ENCODE peak calls at places on chromosome 1, in seven cellular contexts. One of them, this sample, is unnamed.
A peak's percentile ranks its signal among the peaks of the same experiment; 100 is the strongest.

GRCh38 chr1:83967336-83967735 is 31.6 kb downstream of the TTLL7 start:
- DNase-seq in sigmoid colon: no peak
- DNase-seq in left ventricle myocardium inferior: no peak
- DNase-seq in MM.1S: no peak
- DNase-seq in colonic mucosa: no peak
- DNase-seq in OCI-LY7: no peak
- DNase-seq in ovary: no peak
- DNase-seq in this sample: no peak

GRCh38 chr1:158931055-158931737 is at the start of gene PYHIN1:
- DNase-seq in sigmoid colon: no peak
- DNase-seq in left ventricle myocardium inferior: no peak
- DNase-seq in MM.1S: peak; percentile 21
- DNase-seq in colonic mucosa: no peak
- DNase-seq in OCI-LY7: peak; percentile 79
- DNase-seq in ovary: no peak
- DNase-seq in this sample: no peak

GRCh38 chr1:31152181-31152768 is 86.8 kb upstream of the PUM1 start:
- DNase-seq in sigmoid colon: no peak
- DNase-seq in left ventricle myocardium inferior: no peak
- DNase-seq in MM.1S: no peak
- DNase-seq in colonic mucosa: no peak
- DNase-seq in OCI-LY7: peak; percentile 33
- DNase-seq in ovary: no peak
- DNase-seq in this sample: no peak

GRCh38 chr1:32806910-32807523 is 10.1 kb downstream of the YARS1 start:
- DNase-seq in sigmoid colon: no peak
- DNase-seq in left ventricle myocardium inferior: no peak
- DNase-seq in MM.1S: no peak
- DNase-seq in colonic mucosa: no peak
- DNase-seq in OCI-LY7: no peak
- DNase-seq in ovary: no peak
- DNase-seq in this sample: no peak

GRCh38 chr1:65195495-65196417 is 47.8 kb downstream of the AK4 start:
- DNase-seq in sigmoid colon: no peak
- DNase-seq in left ventricle myocardium inferior: no peak
- DNase-seq in MM.1S: no peak
- DNase-seq in colonic mucosa: no peak
- DNase-seq in OCI-LY7: no peak
- DNase-seq in ovary: no peak
- DNase-seq in this sample: no peak

GRCh38 chr1:183043872-183044859 is 20.9 kb downstream of the LAMC1 start:
- DNase-seq in sigmoid colon: no peak
- DNase-seq in left ventricle myocardium inferior: no peak
- DNase-seq in MM.1S: no peak
- DNase-seq in colonic mucosa: no peak
- DNase-seq in OCI-LY7: no peak
- DNase-seq in ovary: no peak
- DNase-seq in this sample: no peak

GRCh38 chr1:206672011-206672688 is 12.6 kb upstream of the MAPKAPK2 start:
- DNase-seq in sigmoid colon: no peak
- DNase-seq in left ventricle myocardium inferior: no peak
- DNase-seq in MM.1S: no peak
- DNase-seq in colonic mucosa: peak; percentile 64
- DNase-seq in OCI-LY7: no peak
- DNase-seq in ovary: no peak
- DNase-seq in this sample: no peak

GRCh38 chr1:67804710-67805109 is 28.6 kb downstream of the GNG12 start:
- DNase-seq in sigmoid colon: no peak
- DNase-seq in left ventricle myocardium inferior: no peak
- DNase-seq in MM.1S: no peak
- DNase-seq in colonic mucosa: no peak
- DNase-seq in OCI-LY7: no peak
- DNase-seq in ovary: no peak
- DNase-seq in this sample: no peak

GRCh38 chr1:212073490-212073889 is 37.9 kb downstream of the DTL start:
- DNase-seq in sigmoid colon: no peak
- DNase-seq in left ventricle myocardium inferior: no peak
- DNase-seq in MM.1S: no peak
- DNase-seq in colonic mucosa: no peak
- DNase-seq in OCI-LY7: no peak
- DNase-seq in ovary: no peak
- DNase-seq in this sample: no peak

GRCh38 chr1:40886318-40887011 is 24.3 kb upstream of the CITED4 start:
- DNase-seq in sigmoid colon: no peak
- DNase-seq in left ventricle myocardium inferior: no peak
- DNase-seq in MM.1S: no peak
- DNase-seq in colonic mucosa: no peak
- DNase-seq in OCI-LY7: no peak
- DNase-seq in ovary: no peak
- DNase-seq in this sample: no peak

GRCh38 chr1:68213843-68214242 is 18.5 kb downstream of the WLS start:
- DNase-seq in sigmoid colon: peak; percentile 97
- DNase-seq in left ventricle myocardium inferior: peak; percentile 77
- DNase-seq in MM.1S: no peak
- DNase-seq in colonic mucosa: peak; percentile 73
- DNase-seq in OCI-LY7: no peak
- DNase-seq in ovary: peak; percentile 52
- DNase-seq in this sample: peak; percentile 79

GRCh38 chr1:30879940-30880339 is 28.6 kb downstream of the SDC3 start:
- DNase-seq in sigmoid colon: no peak
- DNase-seq in left ventricle myocardium inferior: no peak
- DNase-seq in MM.1S: no peak
- DNase-seq in colonic mucosa: no peak
- DNase-seq in OCI-LY7: no peak
- DNase-seq in ovary: no peak
- DNase-seq in this sample: no peak

GRCh38 chr1:32869844-32870614 is 683 bp downstream of the FNDC5 start:
- DNase-seq in sigmoid colon: no peak
- DNase-seq in left ventricle myocardium inferior: no peak
- DNase-seq in MM.1S: no peak
- DNase-seq in colonic mucosa: no peak
- DNase-seq in OCI-LY7: no peak
- DNase-seq in ovary: no peak
- DNase-seq in this sample: no peak

GRCh38 chr1:60763713-60764112 is 318.6 kb upstream of the NFIA start:
- DNase-seq in sigmoid colon: no peak
- DNase-seq in left ventricle myocardium inferior: no peak
- DNase-seq in MM.1S: no peak
- DNase-seq in colonic mucosa: no peak
- DNase-seq in OCI-LY7: no peak
- DNase-seq in ovary: no peak
- DNase-seq in this sample: no peak

GRCh38 chr1:1510912-1511532 is 940 bp upstream of the ATAD3A start:
- DNase-seq in sigmoid colon: no peak
- DNase-seq in left ventricle myocardium inferior: no peak
- DNase-seq in MM.1S: peak; percentile 65
- DNase-seq in colonic mucosa: peak; percentile 48
- DNase-seq in OCI-LY7: peak; percentile 83
- DNase-seq in ovary: peak; percentile 23
- DNase-seq in this sample: no peak

DNA sequence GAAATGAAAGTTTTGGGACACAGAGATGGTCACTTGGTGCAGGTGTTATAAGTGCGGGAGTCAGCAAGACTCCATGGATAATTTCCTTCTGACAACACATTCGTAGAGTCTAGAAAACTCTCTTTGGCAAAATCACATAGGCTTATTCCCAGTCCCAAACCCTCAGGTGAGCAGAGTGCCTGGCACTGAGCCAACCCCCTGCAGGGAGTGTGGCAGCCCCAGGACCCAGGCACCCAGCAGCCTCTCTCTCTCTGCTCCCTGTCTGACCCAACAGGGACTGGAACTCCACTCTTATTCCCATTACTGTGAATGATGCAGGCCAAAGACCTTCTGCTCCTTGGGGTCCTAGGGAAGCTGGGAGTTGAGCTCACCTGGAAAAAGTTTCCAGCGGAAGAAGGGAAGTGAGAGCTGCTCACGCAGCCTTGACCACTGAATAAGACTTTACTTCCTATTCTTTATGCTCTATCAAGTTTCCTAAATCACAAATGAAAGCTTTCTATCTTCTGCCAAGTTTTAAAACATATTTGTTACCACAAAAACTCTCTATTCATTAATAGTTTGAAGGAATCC is 132.6 kb upstream of the ETV3 start:
- DNase-seq in sigmoid colon: no peak
- DNase-seq in left ventricle myocardium inferior: no peak
- DNase-seq in MM.1S: no peak
- DNase-seq in colonic mucosa: no peak
- DNase-seq in OCI-LY7: no peak
- DNase-seq in ovary: no peak
- DNase-seq in this sample: no peak
- H3K4me1 ChIP-seq in sigmoid colon: no peaks in the 10 kb centered on the region
- H3K4me1 ChIP-seq in left ventricle myocardium inferior: no peaks in the 10 kb centered on the region
- H3K4me1 ChIP-seq in MM.1S: no peaks in the 10 kb centered on the region
- H3K4me1 ChIP-seq in colonic mucosa: no peaks in the 10 kb centered on the region
- H3K4me1 ChIP-seq in OCI-LY7: no peaks in the 10 kb centered on the region
- H3K4me1 ChIP-seq in ovary: no peaks in the 10 kb centered on the region
- H3K4me1 ChIP-seq in this sample: no peaks in the 10 kb centered on the region

DNA sequence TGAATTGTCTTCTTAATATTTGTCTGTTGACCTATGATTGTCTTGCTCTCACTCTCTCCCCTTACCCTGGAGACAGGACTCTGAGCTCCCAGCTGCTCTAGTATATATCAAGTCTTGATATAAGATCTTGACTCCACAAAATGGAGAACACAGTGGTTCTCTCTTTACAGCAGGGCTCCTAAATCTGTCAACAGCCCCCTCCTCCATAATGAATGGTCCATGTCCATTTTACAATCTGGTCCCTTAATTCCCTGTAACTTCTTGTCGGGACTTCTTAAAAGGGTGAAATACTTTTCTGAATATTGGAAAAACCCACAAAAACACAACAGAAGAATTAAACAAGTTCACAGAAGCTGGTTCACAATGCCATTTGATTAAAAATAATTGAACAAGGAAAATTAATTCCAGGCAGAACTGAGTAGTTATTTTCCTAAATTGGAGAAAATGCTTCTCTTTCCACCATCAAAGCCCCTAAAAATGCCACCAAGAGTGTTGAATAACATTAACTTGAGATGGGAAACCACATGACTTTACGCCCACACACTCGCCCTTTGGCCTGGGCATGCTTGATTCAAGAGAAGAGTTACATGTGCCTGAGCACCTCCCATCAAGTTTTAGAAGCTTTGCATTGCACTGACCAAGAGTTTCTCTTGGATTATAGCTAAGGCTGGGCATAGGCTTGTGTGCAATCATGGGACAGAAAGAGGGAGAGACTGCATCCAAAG is 109.8 kb downstream of the TOMM20 start:
- DNase-seq in sigmoid colon: peak; percentile 14
- DNase-seq in left ventricle myocardium inferior: no peak
- DNase-seq in MM.1S: no peak
- DNase-seq in colonic mucosa: no peak
- DNase-seq in OCI-LY7: no peak
- DNase-seq in ovary: no peak
- DNase-seq in this sample: no peak
- H3K4me1 ChIP-seq in sigmoid colon: no peaks in the 10 kb centered on the region
- H3K4me1 ChIP-seq in left ventricle myocardium inferior: peaks cover 8% of the 10 kb centered on the region
- H3K4me1 ChIP-seq in MM.1S: peaks cover 14% of the 10 kb centered on the region
- H3K4me1 ChIP-seq in colonic mucosa: peaks cover 8% of the 10 kb centered on the region
- H3K4me1 ChIP-seq in OCI-LY7: peaks cover 22% of the 10 kb centered on the region
- H3K4me1 ChIP-seq in ovary: peaks cover 3% of the 10 kb centered on the region
- H3K4me1 ChIP-seq in this sample: no peaks in the 10 kb centered on the region

GRCh38 chr1:100300691-100301090 is 34.7 kb downstream of the RTCA start:
- DNase-seq in sigmoid colon: no peak
- DNase-seq in left ventricle myocardium inferior: no peak
- DNase-seq in MM.1S: no peak
- DNase-seq in colonic mucosa: no peak
- DNase-seq in OCI-LY7: no peak
- DNase-seq in ovary: no peak
- DNase-seq in this sample: no peak

GRCh38 chr1:100299521-100300222 is 33.7 kb downstream of the RTCA start:
- DNase-seq in sigmoid colon: no peak
- DNase-seq in left ventricle myocardium inferior: no peak
- DNase-seq in MM.1S: no peak
- DNase-seq in colonic mucosa: no peak
- DNase-seq in OCI-LY7: no peak
- DNase-seq in ovary: no peak
- DNase-seq in this sample: no peak

GRCh38 chr1:100292711-100293110 is 26.7 kb downstream of the RTCA start:
- DNase-seq in sigmoid colon: no peak
- DNase-seq in left ventricle myocardium inferior: no peak
- DNase-seq in MM.1S: no peak
- DNase-seq in colonic mucosa: no peak
- DNase-seq in OCI-LY7: no peak
- DNase-seq in ovary: no peak
- DNase-seq in this sample: no peak

GRCh38 chr1:100298512-100298911 is 32.5 kb downstream of the RTCA start:
- DNase-seq in sigmoid colon: no peak
- DNase-seq in left ventricle myocardium inferior: no peak
- DNase-seq in MM.1S: no peak
- DNase-seq in colonic mucosa: no peak
- DNase-seq in OCI-LY7: no peak
- DNase-seq in ovary: no peak
- DNase-seq in this sample: no peak

GRCh38 chr1:100296140-100296539 is 30.1 kb downstream of the RTCA start:
- DNase-seq in sigmoid colon: no peak
- DNase-seq in left ventricle myocardium inferior: no peak
- DNase-seq in MM.1S: no peak
- DNase-seq in colonic mucosa: no peak
- DNase-seq in OCI-LY7: no peak
- DNase-seq in ovary: no peak
- DNase-seq in this sample: no peak
- H3K4me1 ChIP-seq in sigmoid colon: peaks cover 9% of the 10 kb centered on the region
- H3K4me1 ChIP-seq in left ventricle myocardium inferior: peaks cover 11% of the 10 kb centered on the region
- H3K4me1 ChIP-seq in MM.1S: no peaks in the 10 kb centered on the region
- H3K4me1 ChIP-seq in colonic mucosa: no peaks in the 10 kb centered on the region
- H3K4me1 ChIP-seq in OCI-LY7: no peaks in the 10 kb centered on the region
- H3K4me1 ChIP-seq in ovary: no peaks in the 10 kb centered on the region
- H3K4me1 ChIP-seq in this sample: no peaks in the 10 kb centered on the region

DNA sequence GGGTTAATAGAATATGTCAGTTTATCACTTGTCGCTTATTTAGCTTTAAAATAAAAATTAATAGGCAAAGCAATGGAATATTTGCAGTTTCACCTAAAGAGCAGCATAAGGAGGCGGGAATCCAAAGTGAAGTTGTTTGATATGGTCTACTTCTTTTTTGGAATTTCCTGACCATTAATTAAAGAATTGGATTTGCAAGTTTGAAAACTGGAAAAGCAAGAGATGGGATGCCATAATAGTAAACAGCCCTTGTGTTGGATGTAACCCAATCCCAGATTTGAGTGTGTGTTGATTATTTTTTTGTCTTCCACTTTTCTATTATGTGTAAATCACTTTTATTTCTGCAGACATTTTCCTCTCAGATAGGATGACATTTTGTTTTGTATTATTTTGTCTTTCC is 98.1 kb downstream of the TGFB2 start:
- DNase-seq in sigmoid colon: no peak
- DNase-seq in left ventricle myocardium inferior: no peak
- DNase-seq in MM.1S: no peak
- DNase-seq in colonic mucosa: no peak
- DNase-seq in OCI-LY7: no peak
- DNase-seq in ovary: no peak
- DNase-seq in this sample: no peak
- H3K4me1 ChIP-seq in sigmoid colon: peaks cover 13% of the 10 kb centered on the region
- H3K4me1 ChIP-seq in left ventricle myocardium inferior: peaks cover 7% of the 10 kb centered on the region
- H3K4me1 ChIP-seq in MM.1S: no peaks in the 10 kb centered on the region
- H3K4me1 ChIP-seq in colonic mucosa: no peaks in the 10 kb centered on the region
- H3K4me1 ChIP-seq in OCI-LY7: no peaks in the 10 kb centered on the region
- H3K4me1 ChIP-seq in ovary: no peaks in the 10 kb centered on the region
- H3K4me1 ChIP-seq in this sample: no peaks in the 10 kb centered on the region

GRCh38 chr1:209767105-209767504 is 11.3 kb downstream of the TRAF3IP3 start:
- DNase-seq in sigmoid colon: no peak
- DNase-seq in left ventricle myocardium inferior: no peak
- DNase-seq in MM.1S: no peak
- DNase-seq in colonic mucosa: no peak
- DNase-seq in OCI-LY7: no peak
- DNase-seq in ovary: no peak
- DNase-seq in this sample: no peak
- H3K4me1 ChIP-seq in sigmoid colon: peaks cover 32% of the 10 kb centered on the region
- H3K4me1 ChIP-seq in left ventricle myocardium inferior: peaks cover 22% of the 10 kb centered on the region
- H3K4me1 ChIP-seq in MM.1S: peaks cover 33% of the 10 kb centered on the region
- H3K4me1 ChIP-seq in colonic mucosa: no peaks in the 10 kb centered on the region
- H3K4me1 ChIP-seq in OCI-LY7: peaks cover 27% of the 10 kb centered on the region
- H3K4me1 ChIP-seq in ovary: peaks cover 5% of the 10 kb centered on the region
- H3K4me1 ChIP-seq in this sample: peaks cover 2% of the 10 kb centered on the region

This sample was measured in aorta.